ENCODE peak calls at places on chromosomes 4 and X, in five cellular contexts. W, K, I, N and C are unnamed samples.

GRCh38 chrX:9369802-9370291 is 95.0 kb upstream of the TBL1X start:
- DNase-seq in W (no peak), K (no peak), I (no peak), N (no peak), C (no peak)

GRCh38 chr4:152616804-152617203 is 63.0 kb downstream of the TMEM154 start:
- DNase-seq in I (no peak), N (no peak), W (no peak), K (no peak), C (no peak)

GRCh38 chr4:85573270-85573669 is 98.3 kb downstream of the ARHGAP24 start:
- DNase-seq in I (no peak), N (no peak), K (no peak), W (peak), C (no peak)

GRCh38 chr4:11635336-11635735 is 206.6 kb upstream of the HS3ST1 start:
- DNase-seq in K (no peak), W (peak), I (no peak), N (no peak), C (no peak)

GRCh38 chr4:64250061-64250460 is 159.2 kb downstream of the TECRL start:
- DNase-seq in N (no peak), K (no peak), W (no peak), I (no peak), C (no peak)

GRCh38 chr4:124631760-124632159 is 80.8 kb downstream of the ANKRD50 start:
- DNase-seq in W (peak), K (no peak), I (no peak), N (no peak), C (no peak)

GRCh38 chrX:3206314-3206713 is 140.1 kb downstream of the MXRA5 start:
- DNase-seq in K (no peak), N (no peak), W (no peak), I (no peak), C (no peak)

GRCh38 chrX:102765794-102766193 is 45.3 kb downstream of the GPRASP3 start:
- DNase-seq in I (no peak), W (peak), N (no peak), K (no peak), C (peak)

GRCh38 chrX:110167952-110168451 is 149.9 kb downstream of the AMMECR1 start:
- DNase-seq in N (peak), K (no peak), I (no peak), W (peak), C (no peak)

GRCh38 chr4:148054275-148054674 is 322.4 kb downstream of the ARHGAP10 start:
- DNase-seq in N (no peak), I (no peak), W (peak), K (no peak), C (no peak)

GRCh38 chr4:173243321-173243720 is 74.7 kb downstream of the GALNT7 start:
- DNase-seq in N (no peak), I (no peak), W (peak), K (no peak), C (no peak)

GRCh38 chr4:180717451-180717850 is 1525.8 kb upstream of the TENM3 start:
- DNase-seq in K (no peak), N (no peak), I (no peak), W (no peak), C (no peak)

GRCh38 chrX:96621811-96622210 is 62.8 kb upstream of the DIAPH2 start:
- DNase-seq in W (no peak), K (no peak), N (no peak), I (no peak), C (no peak)

GRCh38 chr4:116501954-116502353 is 583.4 kb downstream of the TRAM1L1 start:
- DNase-seq in N (no peak), K (no peak), I (no peak), W (peak), C (no peak)

GRCh38 chrX:68504237-68504636 is 5.4 kb downstream of the YIPF6 start:
- DNase-seq in I (no peak), K (no peak), N (no peak), W (peak), C (no peak)

GRCh38 chr4:98290511-98290910 is 29.3 kb downstream of the RAP1GDS1 start:
- DNase-seq in W (no peak), K (no peak), I (no peak), N (no peak), C (no peak)

GRCh38 chr4:66613591-66613990 is 931.7 kb downstream of the CENPC start:
- DNase-seq in K (no peak), W (peak), I (no peak), N (no peak), C (no peak)

GRCh38 chr4:26141916-26142638 is 178.7 kb upstream of the RBPJ start:
- DNase-seq in W (peak), N (peak), K (no peak), I (no peak), C (no peak)

GRCh38 chr4:88359558-88359957 is 19.1 kb upstream of the HERC6 start:
- DNase-seq in W (no peak), I (no peak), N (no peak), K (no peak), C (no peak)

GRCh38 chr4:152290522-152290921 is 245.4 kb downstream of the FBXW7 start:
- DNase-seq in I (no peak), K (no peak), N (no peak), W (no peak), C (no peak)

GRCh38 chr4:184755278-184755677 is 21.4 kb upstream of the CENPU start:
- DNase-seq in W (peak), N (peak), K (no peak), I (no peak), C (no peak)

GRCh38 chrX:10922158-10922557 is 189.0 kb upstream of the HCCS start:
- DNase-seq in N (no peak), K (no peak), I (no peak), W (peak), C (no peak)

GRCh38 chr4:7254736-7255487 is 62.6 kb downstream of the SORCS2 start:
- DNase-seq in W (no peak), N (no peak), K (no peak), I (no peak), C (no peak)

GRCh38 chr4:90349632-90350031 is 222.4 kb downstream of the CCSER1 start:
- DNase-seq in W (peak), K (no peak), I (no peak), N (no peak), C (no peak)

GRCh38 chrX:103480526-103480925 is 38.8 kb downstream of the RAB40A start:
- DNase-seq in I (no peak), N (no peak), W (no peak), K (no peak), C (no peak)

GRCh38 chr4:1512081-1512737 is 106.0 kb upstream of the NKX1-1 start:
- DNase-seq in N (peak), W (no peak), I (no peak), K (no peak), C (no peak)

GRCh38 chr4:84418032-84418709 is 80.9 kb downstream of the NKX6-1 start:
- DNase-seq in I (no peak), W (no peak), K (no peak), N (no peak), C (no peak)

GRCh38 chr4:5824635-5825034 is 68.3 kb downstream of the CRMP1 start:
- DNase-seq in N (no peak), W (peak), I (no peak), K (no peak), C (no peak)

GRCh38 chr4:172871381-172871780 is 297.2 kb upstream of the GALNT7 start:
- DNase-seq in K (no peak), N (no peak), I (no peak), W (no peak), C (no peak)

GRCh38 chrX:45768666-45769065 is 568.0 kb upstream of the DIPK2B start:
- DNase-seq in I (no peak), K (no peak), N (no peak), W (no peak), C (no peak)

GRCh38 chr4:98565646-98566403 is 92.6 kb downstream of the TSPAN5 start:
- DNase-seq in K (no peak), N (no peak), I (no peak), W (no peak), C (no peak)

GRCh38 chrX:20217906-20218305 is 48.8 kb downstream of the RPS6KA3 start:
- DNase-seq in W (no peak), N (no peak), I (no peak), K (no peak), C (no peak)